ENCODE peak calls at places on chromosomes 12 and 14, in four cellular contexts. N is AG04450, L is uterus, D is colonic mucosa. R is an unnamed sample. For H3K27me3, the result is how much of the 10 kb centered on the place peaks cover.

GRCh38 chr12:119870462-119870861 is 6.7 kb downstream of the CIT start:
- DNase-seq in N (no peak), L (no peak), D (no peak), R (no peak)

GRCh38 chr12:111438501-111438900 is 32.8 kb downstream of the SH2B3 start:
- DNase-seq in N (no peak), L (no peak), D (no peak), R (peak)

GRCh38 chr14:23294346-23294733 is 8.3 kb downstream of the PPP1R3E start:
- DNase-seq in D (no peak), N (no peak), L (no peak), R (no peak)

GRCh38 chr12:51395283-51396230 is 4.4 kb upstream of the GALNT6 start:
- DNase-seq in D (no peak), N (no peak), L (no peak), R (no peak)

GRCh38 chr12:109463776-109464175 is 13.3 kb downstream of the KCTD10 start:
- DNase-seq in D (no peak), L (no peak), N (no peak), R (no peak)

GRCh38 chr12:56020437-56021189 is at the start of gene IKZF4:
- DNase-seq in N (no peak), D (peak), L (peak), R (peak)

GRCh38 chr14:54935958-54936357 is 33.3 kb upstream of the GCH1 start:
- DNase-seq in N (peak), D (no peak), L (no peak), R (no peak)

GRCh38 chr12:52278931-52279682 is 4.7 kb downstream of the KRT86 start:
- DNase-seq in D (peak), N (peak), L (peak), R (peak)

GRCh38 chr14:72741836-72742681 is 151.8 kb downstream of the DPF3 start:
- DNase-seq in L (no peak), D (peak), N (no peak), R (no peak)

GRCh38 chr12:66495709-66496108 is 183.2 kb downstream of the GRIP1 start:
- DNase-seq in N (no peak), L (no peak), D (no peak), R (no peak)

GRCh38 chr12:53989227-53990113 is 4.5 kb downstream of the HOXC10 start:
- DNase-seq in N (no peak), D (no peak), L (no peak), R (no peak)

GRCh38 chr12:31523306-31523705 is 67.6 kb downstream of the DENND5B start:
- DNase-seq in D (no peak), N (no peak), L (no peak), R (no peak)

GRCh38 chr12:113222730-113223531 is 1.7 kb downstream of the TPCN1 start:
- DNase-seq in N (peak), D (peak), L (peak), R (no peak)

GRCh38 chr12:54535474-54535873 is 13.9 kb upstream of the PDE1B start:
- DNase-seq in N (no peak), L (no peak), D (no peak), R (no peak)

GRCh38 chr14:75877884-75878283 is 103.9 kb downstream of the TGFB3 start:
- DNase-seq in N (no peak), L (no peak), D (no peak), R (no peak)

GRCh38 chr14:54902143-54902520 is 494 bp downstream of the GCH1 start:
- DNase-seq in D (peak), L (peak), N (no peak), R (peak)

GRCh38 chr12:68080577-68080976 is 79.0 kb downstream of the IFNG start:
- DNase-seq in N (no peak), L (no peak), D (no peak), R (no peak)

GRCh38 chr12:79524507-79525148 is 166.1 kb downstream of the PAWR start:
- DNase-seq in D (no peak), L (no peak), N (no peak), R (no peak)

GRCh38 chr14:58747181-58747580 is 109.4 kb downstream of the DACT1 start:
- DNase-seq in D (peak), N (peak), L (peak), R (no peak)

GRCh38 chr12:80045594-80045993 is 53.7 kb upstream of the OTOGL start:
- DNase-seq in D (no peak), N (peak), L (no peak), R (no peak)

GRCh38 chr14:64971452-64971889 is 665 bp downstream of the RAB15 start:
- DNase-seq in L (no peak), N (no peak), D (peak), R (no peak)

GRCh38 chr14:61696753-61697318 is 1.5 kb downstream of the HIF1A start:
- DNase-seq in D (no peak), N (no peak), L (no peak), R (no peak)

GRCh38 chr12:121805171-121805687 is 1.4 kb downstream of the SETD1B start:
- DNase-seq in L (peak), D (peak), N (no peak), R (no peak)

GRCh38 chr12:118098911-118099671 is 4.7 kb downstream of the VSIG10 start:
- DNase-seq in D (peak), N (no peak), L (no peak), R (no peak)

GRCh38 chr12:120368789-120369475 is at the start of gene MSI1:
- DNase-seq in L (no peak), D (no peak), N (no peak), R (no peak)

GRCh38 chr14:84254205-84254788 is 1275.6 kb upstream of the FLRT2 start:
- DNase-seq in L (no peak), D (no peak), N (no peak), R (no peak)

GRCh38 chr14:26389646-26390508 is 208.0 kb downstream of the NOVA1 start:
- DNase-seq in N (no peak), L (peak), D (no peak), R (no peak)

GRCh38 chr12:32000373-32001005 is 41.3 kb downstream of the RESF1 start:
- DNase-seq in N (no peak), D (no peak), L (no peak), R (no peak)

GRCh38 chr12:12946686-12947355 is 5.1 kb downstream of the GPRC5D start:
- DNase-seq in D (no peak), L (no peak), N (no peak), R (no peak)

GRCh38 chr12:47744005-47744651 is 14.6 kb downstream of the RAPGEF3 start:
- DNase-seq in L (no peak), N (no peak), D (peak), R (peak)

GRCh38 chr14:89406941-89407340 is 10.1 kb downstream of the FOXN3 start:
- DNase-seq in D (no peak), L (no peak), N (no peak), R (no peak)

GRCh38 chr14:104086210-104086660 is 735 bp downstream of the ASPG start:
- DNase-seq in L (peak), D (peak), N (no peak), R (no peak)

GRCh38 chr12:6215932-6216494 is 15.8 kb downstream of the CD9 start:
- DNase-seq in L (peak), D (peak), N (no peak), R (no peak)

GRCh38 chr14:74686324-74686723 is 26.6 kb downstream of the AREL1 start:
- DNase-seq in L (no peak), N (no peak), D (no peak), R (no peak)

GRCh38 chr12:2523881-2524561 is 270.7 kb upstream of the FKBP4 start:
- DNase-seq in L (no peak), N (no peak), D (no peak), R (no peak)
- H3K27me3 ChIP-seq in L (under half), N (under half), D (under half), R (under half)

GRCh38 chr12:75628916-75629315 is 117.5 kb upstream of the KRR1 start:
- DNase-seq in L (no peak), N (no peak), D (no peak), R (no peak)
- H3K27ac ChIP-seq in L (no peak), N (no peak), D (no peak), R (no peak)

GRCh38 chr14:92603309-92604257 is 90.0 kb downstream of the RIN3 start:
- DNase-seq in L (no peak), N (peak), D (no peak), R (peak)
- TF ChIP-seq CTCF in L (no peak), N (peak), D (no peak), R (peak)

GRCh38 chr14:24384169-24384568 is 14.6 kb upstream of the NYNRIN start:
- DNase-seq in N (no peak), D (no peak), L (no peak), R (no peak)
- H3K27me3 ChIP-seq in N (under half), D (under half), L (under half), R (under half)

GRCh38 chr12:124626841-124627502 is 59.6 kb upstream of the NCOR2 start:
- DNase-seq in D (peak), L (peak), N (no peak), R (no peak)
- H3K27ac ChIP-seq in D (peak), L (peak), N (no peak), R (no peak)

GRCh38 chr12:3269594-3269993 is 192.4 kb downstream of the TSPAN9 start:
- DNase-seq in N (no peak), D (no peak), L (no peak), R (no peak)
- TF ChIP-seq CTCF in N (peak), D (no peak), L (no peak), R (no peak)

DNA sequence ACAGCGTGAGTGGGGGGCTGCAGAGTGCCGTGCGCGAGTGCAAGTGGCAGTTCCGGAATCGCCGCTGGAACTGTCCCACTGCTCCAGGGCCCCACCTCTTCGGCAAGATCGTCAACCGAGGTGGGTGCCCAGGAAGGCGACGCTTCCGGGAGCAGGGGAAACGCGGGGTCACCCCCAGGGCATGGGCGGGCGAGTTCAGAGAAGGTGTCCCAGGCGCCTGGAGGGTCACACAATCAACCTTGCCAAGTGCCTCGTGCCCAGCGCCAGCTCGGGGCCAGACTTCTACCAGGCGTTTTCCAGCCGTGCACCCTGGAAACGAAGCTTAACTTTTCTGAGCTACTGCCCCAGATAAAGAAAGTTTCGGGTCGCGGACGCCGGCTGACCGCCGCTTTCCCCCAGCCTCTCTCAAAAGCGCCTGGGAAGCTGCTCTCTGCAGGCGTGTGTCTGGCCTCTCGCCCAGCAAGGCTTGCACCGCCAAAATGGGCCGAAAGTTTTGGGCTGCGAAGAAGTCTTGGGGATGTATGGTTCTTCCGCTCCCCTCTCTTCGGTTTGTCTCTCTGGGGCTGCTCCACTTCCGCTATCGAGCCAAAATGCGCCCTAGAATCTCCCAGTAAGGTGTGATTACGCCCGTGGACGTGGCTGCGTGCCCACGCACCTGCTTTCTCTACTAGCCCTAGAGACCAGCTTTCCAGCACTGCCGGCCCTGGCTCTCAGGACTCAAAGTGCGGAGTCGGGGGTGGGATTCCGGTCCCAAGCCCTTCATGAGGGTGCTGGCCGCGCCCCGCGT is 1.7 kb downstream of the WNT1 start:
- DNase-seq in N (no peak), L (no peak), D (no peak), R (no peak)
- H3K27me3 ChIP-seq in N (half or more), L (half or more), D (half or more), R (under half)

DNA sequence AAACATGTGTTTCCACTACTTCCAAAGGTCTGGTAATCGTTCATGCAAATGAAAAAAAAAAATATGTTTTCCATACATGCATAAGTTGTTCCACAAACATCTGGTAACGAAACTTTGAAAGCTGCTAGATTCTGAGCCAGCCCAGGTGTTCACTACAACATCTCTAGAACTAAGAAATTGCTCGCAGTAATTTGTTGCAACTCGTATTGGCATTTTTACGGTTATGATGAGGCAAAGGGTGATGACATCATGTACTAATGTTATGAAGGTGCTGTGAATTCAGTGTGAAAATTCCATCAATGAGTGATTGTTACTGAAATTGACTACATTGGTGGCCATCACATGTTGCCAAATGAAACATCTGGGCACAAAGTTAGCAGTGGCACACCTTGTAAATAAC is 31.9 kb upstream of the CCDC91 start:
- DNase-seq in D (no peak), L (no peak), N (no peak), R (no peak)
- H3K27ac ChIP-seq in D (no peak), L (no peak), N (no peak), R (no peak)

R was measured in CD4-positive, alpha-beta T cell.